ENCODE peak calls at places on chromosomes 3 and 15, in six cellular contexts. One of them, this sample, is unnamed.

GRCh38 chr3:69219101-69219708 is 96.8 kb upstream of the LMOD3 start:
- DNase-seq in activated T-cell treated with anti-CD3 and anti-CD28 coated beads for 1 hour: no peak
- DNase-seq in activated CD4-positive, alpha-beta T cell treated with anti-CD3 and anti-CD28 coated beads, Interleukin-2, amount 50 U/mL, for 1 hour: no peak
- DNase-seq in foreskin fibroblast: no peak
- DNase-seq in brain microvascular endothelial cell: no peak
- DNase-seq in heart left ventricle: no peak
- DNase-seq in this sample: no peak

GRCh38 chr15:52856286-52856685 is 66.2 kb upstream of the ONECUT1 start:
- DNase-seq in brain microvascular endothelial cell: no peak
- DNase-seq in heart left ventricle: no peak
- DNase-seq in foreskin fibroblast: no peak
- DNase-seq in activated T-cell treated with anti-CD3 and anti-CD28 coated beads for 1 hour: no peak
- DNase-seq in activated CD4-positive, alpha-beta T cell treated with anti-CD3 and anti-CD28 coated beads, Interleukin-2, amount 50 U/mL, for 1 hour: no peak
- DNase-seq in this sample: no peak

GRCh38 chr3:156180077-156180476 is 59.7 kb downstream of the KCNAB1 start:
- DNase-seq in heart left ventricle: no peak
- DNase-seq in activated T-cell treated with anti-CD3 and anti-CD28 coated beads for 1 hour: no peak
- DNase-seq in foreskin fibroblast: peak
- DNase-seq in activated CD4-positive, alpha-beta T cell treated with anti-CD3 and anti-CD28 coated beads, Interleukin-2, amount 50 U/mL, for 1 hour: no peak
- DNase-seq in brain microvascular endothelial cell: peak
- DNase-seq in this sample: no peak

GRCh38 chr3:43794776-43795175 is 104.0 kb downstream of the ABHD5 start:
- DNase-seq in brain microvascular endothelial cell: no peak
- DNase-seq in foreskin fibroblast: peak
- DNase-seq in activated T-cell treated with anti-CD3 and anti-CD28 coated beads for 1 hour: no peak
- DNase-seq in heart left ventricle: no peak
- DNase-seq in activated CD4-positive, alpha-beta T cell treated with anti-CD3 and anti-CD28 coated beads, Interleukin-2, amount 50 U/mL, for 1 hour: no peak
- DNase-seq in this sample: no peak

GRCh38 chr3:129482721-129483120 is 42.7 kb downstream of the IFT122 start:
- DNase-seq in activated T-cell treated with anti-CD3 and anti-CD28 coated beads for 1 hour: no peak
- DNase-seq in activated CD4-positive, alpha-beta T cell treated with anti-CD3 and anti-CD28 coated beads, Interleukin-2, amount 50 U/mL, for 1 hour: no peak
- DNase-seq in brain microvascular endothelial cell: no peak
- DNase-seq in foreskin fibroblast: no peak
- DNase-seq in heart left ventricle: no peak
- DNase-seq in this sample: no peak

GRCh38 chr3:71458895-71459294 is 124.6 kb downstream of the FOXP1 start:
- DNase-seq in heart left ventricle: no peak
- DNase-seq in brain microvascular endothelial cell: no peak
- DNase-seq in foreskin fibroblast: no peak
- DNase-seq in activated CD4-positive, alpha-beta T cell treated with anti-CD3 and anti-CD28 coated beads, Interleukin-2, amount 50 U/mL, for 1 hour: no peak
- DNase-seq in activated T-cell treated with anti-CD3 and anti-CD28 coated beads for 1 hour: no peak
- DNase-seq in this sample: no peak

GRCh38 chr15:77002954-77003912 is 8.3 kb downstream of the PSTPIP1 start:
- DNase-seq in activated CD4-positive, alpha-beta T cell treated with anti-CD3 and anti-CD28 coated beads, Interleukin-2, amount 50 U/mL, for 1 hour: peak
- DNase-seq in brain microvascular endothelial cell: no peak
- DNase-seq in activated T-cell treated with anti-CD3 and anti-CD28 coated beads for 1 hour: peak
- DNase-seq in heart left ventricle: no peak
- DNase-seq in foreskin fibroblast: no peak
- DNase-seq in this sample: peak

GRCh38 chr3:2931265-2931664 is 178.9 kb downstream of the IL5RA start:
- DNase-seq in foreskin fibroblast: no peak
- DNase-seq in activated T-cell treated with anti-CD3 and anti-CD28 coated beads for 1 hour: no peak
- DNase-seq in heart left ventricle: no peak
- DNase-seq in activated CD4-positive, alpha-beta T cell treated with anti-CD3 and anti-CD28 coated beads, Interleukin-2, amount 50 U/mL, for 1 hour: no peak
- DNase-seq in brain microvascular endothelial cell: no peak
- DNase-seq in this sample: no peak

GRCh38 chr3:149371001-149371722 is 6.3 kb downstream of the TM4SF1 start:
- DNase-seq in activated T-cell treated with anti-CD3 and anti-CD28 coated beads for 1 hour: no peak
- DNase-seq in brain microvascular endothelial cell: no peak
- DNase-seq in activated CD4-positive, alpha-beta T cell treated with anti-CD3 and anti-CD28 coated beads, Interleukin-2, amount 50 U/mL, for 1 hour: no peak
- DNase-seq in foreskin fibroblast: peak
- DNase-seq in heart left ventricle: no peak
- DNase-seq in this sample: no peak

GRCh38 chr15:63763476-63764123 is 70.1 kb downstream of the HERC1 start:
- DNase-seq in brain microvascular endothelial cell: no peak
- DNase-seq in heart left ventricle: no peak
- DNase-seq in activated CD4-positive, alpha-beta T cell treated with anti-CD3 and anti-CD28 coated beads, Interleukin-2, amount 50 U/mL, for 1 hour: no peak
- DNase-seq in activated T-cell treated with anti-CD3 and anti-CD28 coated beads for 1 hour: no peak
- DNase-seq in foreskin fibroblast: peak
- DNase-seq in this sample: no peak

GRCh38 chr15:62782100-62782791 is 260.3 kb upstream of the TPM1 start:
- DNase-seq in heart left ventricle: peak
- DNase-seq in activated CD4-positive, alpha-beta T cell treated with anti-CD3 and anti-CD28 coated beads, Interleukin-2, amount 50 U/mL, for 1 hour: no peak
- DNase-seq in activated T-cell treated with anti-CD3 and anti-CD28 coated beads for 1 hour: no peak
- DNase-seq in brain microvascular endothelial cell: peak
- DNase-seq in foreskin fibroblast: peak
- DNase-seq in this sample: no peak

GRCh38 chr15:57477736-57478522 is 101.6 kb downstream of the CGNL1 start:
- DNase-seq in activated T-cell treated with anti-CD3 and anti-CD28 coated beads for 1 hour: no peak
- DNase-seq in foreskin fibroblast: no peak
- DNase-seq in activated CD4-positive, alpha-beta T cell treated with anti-CD3 and anti-CD28 coated beads, Interleukin-2, amount 50 U/mL, for 1 hour: no peak
- DNase-seq in heart left ventricle: no peak
- DNase-seq in brain microvascular endothelial cell: no peak
- DNase-seq in this sample: no peak

GRCh38 chr3:55376753-55377347 is 110.3 kb downstream of the WNT5A start:
- DNase-seq in foreskin fibroblast: no peak
- DNase-seq in activated CD4-positive, alpha-beta T cell treated with anti-CD3 and anti-CD28 coated beads, Interleukin-2, amount 50 U/mL, for 1 hour: no peak
- DNase-seq in activated T-cell treated with anti-CD3 and anti-CD28 coated beads for 1 hour: no peak
- DNase-seq in heart left ventricle: no peak
- DNase-seq in brain microvascular endothelial cell: no peak
- DNase-seq in this sample: no peak

GRCh38 chr3:72891053-72891855 is 3.4 kb downstream of the GXYLT2 start:
- DNase-seq in activated T-cell treated with anti-CD3 and anti-CD28 coated beads for 1 hour: no peak
- DNase-seq in brain microvascular endothelial cell: peak
- DNase-seq in foreskin fibroblast: peak
- DNase-seq in heart left ventricle: peak
- DNase-seq in activated CD4-positive, alpha-beta T cell treated with anti-CD3 and anti-CD28 coated beads, Interleukin-2, amount 50 U/mL, for 1 hour: no peak
- DNase-seq in this sample: no peak

GRCh38 chr15:64044315-64045105 is 1.8 kb downstream of the DAPK2 start:
- DNase-seq in foreskin fibroblast: no peak
- DNase-seq in heart left ventricle: no peak
- DNase-seq in activated T-cell treated with anti-CD3 and anti-CD28 coated beads for 1 hour: no peak
- DNase-seq in activated CD4-positive, alpha-beta T cell treated with anti-CD3 and anti-CD28 coated beads, Interleukin-2, amount 50 U/mL, for 1 hour: no peak
- DNase-seq in brain microvascular endothelial cell: no peak
- DNase-seq in this sample: no peak

GRCh38 chr3:13963137-13963886 is 83.4 kb upstream of the WNT7A start:
- DNase-seq in brain microvascular endothelial cell: no peak
- DNase-seq in foreskin fibroblast: no peak
- DNase-seq in activated T-cell treated with anti-CD3 and anti-CD28 coated beads for 1 hour: no peak
- DNase-seq in activated CD4-positive, alpha-beta T cell treated with anti-CD3 and anti-CD28 coated beads, Interleukin-2, amount 50 U/mL, for 1 hour: no peak
- DNase-seq in heart left ventricle: no peak
- DNase-seq in this sample: no peak

GRCh38 chr3:165642761-165643432 is 194.3 kb downstream of the BCHE start:
- DNase-seq in activated T-cell treated with anti-CD3 and anti-CD28 coated beads for 1 hour: no peak
- DNase-seq in brain microvascular endothelial cell: peak
- DNase-seq in activated CD4-positive, alpha-beta T cell treated with anti-CD3 and anti-CD28 coated beads, Interleukin-2, amount 50 U/mL, for 1 hour: no peak
- DNase-seq in foreskin fibroblast: peak
- DNase-seq in heart left ventricle: no peak
- DNase-seq in this sample: peak

GRCh38 chr3:107260221-107260620 is 117.0 kb upstream of the CCDC54 start:
- DNase-seq in activated CD4-positive, alpha-beta T cell treated with anti-CD3 and anti-CD28 coated beads, Interleukin-2, amount 50 U/mL, for 1 hour: no peak
- DNase-seq in foreskin fibroblast: no peak
- DNase-seq in heart left ventricle: no peak
- DNase-seq in activated T-cell treated with anti-CD3 and anti-CD28 coated beads for 1 hour: no peak
- DNase-seq in brain microvascular endothelial cell: no peak
- DNase-seq in this sample: no peak